ENCODE peak calls at places on chromosomes 7 and 10, in nine cellular contexts. U is breast epithelium; L is naive thymus-derived CD4-positive, alpha-beta T cell; E is RWPE1; O is adrenal gland; D is ascending aorta; G is HCT116; M is hepatocyte; W is lung. F is an unnamed sample.

GRCh38 chr7:149704507-149704906 is 68.9 kb downstream of the ZNF467 start:
- DNase-seq in U (no peak), L (no peak), E (no peak), O (no peak), D (no peak), G (no peak), M (no peak), W (peak), F (no peak)

GRCh38 chr7:19585761-19586160 is 123.1 kb downstream of the POLR1F start:
- DNase-seq in U (no peak), L (no peak), E (no peak), O (no peak), D (no peak), G (no peak), M (no peak), W (no peak), F (no peak)

GRCh38 chr10:124377101-124377500 is 41.6 kb downstream of the OAT start:
- DNase-seq in U (no peak), L (no peak), E (no peak), O (no peak), D (no peak), G (no peak), M (no peak), W (no peak), F (no peak)

GRCh38 chr10:131698232-131698631 is 202.6 kb upstream of the PPP2R2D start:
- DNase-seq in U (no peak), L (no peak), E (no peak), O (no peak), D (no peak), G (no peak), M (no peak), W (no peak), F (no peak)

GRCh38 chr7:92682767-92683539 is 92.8 kb upstream of the FAM133B start:
- DNase-seq in U (no peak), L (peak), E (no peak), O (no peak), D (no peak), G (no peak), M (no peak), W (no peak), F (peak)

GRCh38 chr10:132482090-132482489 is 55.5 kb upstream of the INPP5A start:
- DNase-seq in U (peak), L (no peak), E (peak), O (no peak), D (no peak), G (no peak), M (peak), W (no peak), F (no peak)

GRCh38 chr7:134254311-134254710 is 62.4 kb downstream of the SLC35B4 start:
- DNase-seq in U (no peak), L (no peak), E (no peak), O (no peak), D (no peak), G (peak), M (no peak), W (no peak), F (peak)

GRCh38 chr7:98312201-98312600 is 30.7 kb downstream of the BRI3 start:
- DNase-seq in U (no peak), L (no peak), E (no peak), O (no peak), D (no peak), G (no peak), M (no peak), W (no peak), F (no peak)

GRCh38 chr10:124174071-124174566 is 80.7 kb upstream of the CHST15 start:
- DNase-seq in U (no peak), L (no peak), E (no peak), O (no peak), D (no peak), G (no peak), M (no peak), W (no peak), F (no peak)

GRCh38 chr10:77507313-77507712 is 130.3 kb downstream of the KCNMA1 start:
- DNase-seq in U (no peak), L (no peak), E (no peak), O (no peak), D (no peak), G (no peak), M (no peak), W (no peak), F (no peak)

GRCh38 chr7:139297795-139298194 is 43.3 kb upstream of the FMC1 start:
- DNase-seq in U (no peak), L (no peak), E (no peak), O (no peak), D (no peak), G (no peak), M (peak), W (no peak), F (no peak)

GRCh38 chr10:26251925-26252324 is 35.4 kb downstream of the GAD2 start:
- DNase-seq in U (no peak), L (no peak), E (peak), O (no peak), D (no peak), G (no peak), M (no peak), W (no peak), F (no peak)

GRCh38 chr7:34748244-34749039 is 90.4 kb downstream of the NPSR1 start:
- DNase-seq in U (peak), L (no peak), E (peak), O (peak), D (no peak), G (peak), M (peak), W (peak), F (no peak)

GRCh38 chr10:30059209-30060107 is at the start of gene JCAD:
- DNase-seq in U (peak), L (no peak), E (peak), O (peak), D (peak), G (no peak), M (peak), W (peak), F (peak)
- H3K27ac ChIP-seq in U (peak), L (no peak), E (no peak), O (peak), D (peak), G (peak), M (peak), W (peak), F (peak)

GRCh38 chr7:2522780-2523433 is 3.3 kb downstream of the LFNG start:
- DNase-seq in U (no peak), L (no peak), E (peak), O (peak), D (no peak), G (peak), M (peak), W (no peak), F (no peak)
- H3K27ac ChIP-seq in U (peak), L (peak), E (peak), O (peak), D (no peak), G (peak), M (peak), W (peak), F (no peak)

GRCh38 chr10:94043431-94043990 is 49.8 kb downstream of the PLCE1 start:
- DNase-seq in U (no peak), L (no peak), E (no peak), O (no peak), D (no peak), G (no peak), M (no peak), W (no peak), F (no peak)
- H3K27ac ChIP-seq in U (no peak), L (no peak), E (no peak), O (no peak), D (no peak), G (no peak), M (peak), W (no peak), F (no peak)

GRCh38 chr10:114306116-114306973 is 67.3 kb downstream of the VWA2 start:
- DNase-seq in U (no peak), L (no peak), E (peak), O (no peak), D (no peak), G (no peak), M (no peak), W (no peak), F (no peak)

GRCh38 chr10:114305521-114305925 is 66.5 kb downstream of the VWA2 start:
- DNase-seq in U (no peak), L (no peak), E (no peak), O (no peak), D (no peak), G (no peak), M (no peak), W (no peak), F (no peak)

GRCh38 chr10:114309111-114309651 is 70.1 kb downstream of the VWA2 start:
- DNase-seq in U (no peak), L (no peak), E (no peak), O (no peak), D (no peak), G (no peak), M (no peak), W (no peak), F (peak)

GRCh38 chr10:114308470-114309110 is 69.5 kb downstream of the VWA2 start:
- DNase-seq in U (no peak), L (no peak), E (no peak), O (no peak), D (no peak), G (no peak), M (no peak), W (no peak), F (no peak)

DNA sequence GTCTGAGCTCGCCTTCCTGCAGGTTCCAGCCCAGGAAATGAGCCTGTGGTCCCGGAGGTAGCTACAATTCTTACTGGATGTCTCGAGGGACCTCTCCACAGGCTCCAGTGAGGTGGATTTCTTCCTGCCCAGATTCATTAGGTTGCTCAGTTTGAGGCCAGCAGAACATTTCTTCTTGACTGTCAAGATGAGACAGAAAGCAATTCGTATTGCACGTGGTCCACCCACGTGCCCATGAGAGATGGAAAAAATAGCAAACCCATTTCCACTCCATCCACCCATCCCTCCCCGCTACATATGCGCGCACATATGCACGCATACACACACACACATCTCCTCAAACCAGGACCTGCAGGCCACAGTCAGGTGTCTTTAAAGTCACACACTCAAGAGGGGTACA is 68.7 kb downstream of the VWA2 start:
- DNase-seq in U (no peak), L (no peak), E (no peak), O (no peak), D (no peak), G (no peak), M (no peak), W (no peak), F (no peak)
- H3K27ac ChIP-seq in U (no peak), L (no peak), E (no peak), O (no peak), D (no peak), G (no peak), M (no peak), W (no peak), F (no peak)

GRCh38 chr7:107115762-107116540 is 52.9 kb upstream of the HBP1 start:
- DNase-seq in U (no peak), L (no peak), E (no peak), O (no peak), D (no peak), G (no peak), M (no peak), W (no peak), F (no peak)
- H3K27ac ChIP-seq in U (no peak), L (no peak), E (no peak), O (no peak), D (no peak), G (no peak), M (no peak), W (no peak), F (peak)

F was measured in cardiac muscle cell.